ENCODE peak calls at places on chromosomes 2 and 18, in four cellular contexts. One of them, this sample, is unnamed.

GRCh38 chr2:232523682-232524597 is 2.0 kb upstream of the CHRND start:
- DNase-seq in EL: peak; percentile 61
- DNase-seq in NCI-H69: peak; percentile 57
- DNase-seq in GM10248: no peak
- DNase-seq in this sample: peak; percentile 67

GRCh38 chr18:26480897-26481795 is 67.2 kb downstream of the KCTD1 start:
- DNase-seq in EL: peak; percentile 95
- DNase-seq in NCI-H69: no peak
- DNase-seq in GM10248: no peak
- DNase-seq in this sample: no peak

GRCh38 chr2:157899125-157899839 is 23.2 kb upstream of the ACVR1 start:
- DNase-seq in EL: no peak
- DNase-seq in NCI-H69: no peak
- DNase-seq in GM10248: peak; percentile 19
- DNase-seq in this sample: no peak

GRCh38 chr2:224222320-224222719 is 179.6 kb downstream of the FAM124B start:
- DNase-seq in EL: peak; percentile 20
- DNase-seq in NCI-H69: no peak
- DNase-seq in GM10248: no peak
- DNase-seq in this sample: no peak

GRCh38 chr2:238636269-238637073 is 209.7 kb downstream of the ASB1 start:
- DNase-seq in EL: peak; percentile 90
- DNase-seq in NCI-H69: no peak
- DNase-seq in GM10248: no peak
- DNase-seq in this sample: no peak

GRCh38 chr2:196208915-196209314 is 37.5 kb upstream of the STK17B start:
- DNase-seq in EL: peak; percentile 25
- DNase-seq in NCI-H69: no peak
- DNase-seq in GM10248: no peak
- DNase-seq in this sample: no peak

GRCh38 chr2:130834091-130834922 is 2.4 kb upstream of the ARHGEF4 start:
- DNase-seq in EL: peak; percentile 32
- DNase-seq in NCI-H69: peak; percentile 65
- DNase-seq in GM10248: no peak
- DNase-seq in this sample: no peak

GRCh38 chr2:10654069-10654468 is 35.7 kb downstream of the NOL10 start:
- DNase-seq in EL: peak; percentile 64
- DNase-seq in NCI-H69: peak; percentile 2
- DNase-seq in GM10248: no peak
- DNase-seq in this sample: peak; percentile 27

GRCh38 chr2:113053666-113054435 is 1.2 kb upstream of the IL36B start:
- DNase-seq in EL: no peak
- DNase-seq in NCI-H69: no peak
- DNase-seq in GM10248: no peak
- DNase-seq in this sample: no peak

GRCh38 chr2:214731008-214731407 is 78.5 kb downstream of the BARD1 start:
- DNase-seq in EL: no peak
- DNase-seq in NCI-H69: peak; percentile 74
- DNase-seq in GM10248: no peak
- DNase-seq in this sample: no peak

GRCh38 chr2:151423760-151424159 is 14.1 kb downstream of the RIF1 start:
- DNase-seq in EL: no peak
- DNase-seq in NCI-H69: no peak
- DNase-seq in GM10248: no peak
- DNase-seq in this sample: no peak

GRCh38 chr2:219469186-219469724 is 29.4 kb upstream of the GMPPA start:
- DNase-seq in EL: peak; percentile 90
- DNase-seq in NCI-H69: no peak
- DNase-seq in GM10248: no peak
- DNase-seq in this sample: no peak

GRCh38 chr2:191618789-191619185 is 59.1 kb upstream of the NABP1 start:
- DNase-seq in EL: no peak
- DNase-seq in NCI-H69: no peak
- DNase-seq in GM10248: no peak
- DNase-seq in this sample: no peak

GRCh38 chr2:194346189-194346588 is 1310.8 kb upstream of the SLC39A10 start:
- DNase-seq in EL: no peak
- DNase-seq in NCI-H69: peak; percentile 82
- DNase-seq in GM10248: no peak
- DNase-seq in this sample: no peak

GRCh38 chr2:113818382-113818951 is 62.0 kb upstream of the SLC35F5 start:
- DNase-seq in EL: peak; percentile 100
- DNase-seq in NCI-H69: no peak
- DNase-seq in GM10248: no peak
- DNase-seq in this sample: no peak

GRCh38 chr2:26805241-26805676 is 19.4 kb downstream of the CENPA start:
- DNase-seq in EL: peak; percentile 96
- DNase-seq in NCI-H69: no peak
- DNase-seq in GM10248: no peak
- DNase-seq in this sample: no peak

GRCh38 chr2:234091883-234092282 is 41.4 kb downstream of the SPP2 start:
- DNase-seq in EL: no peak
- DNase-seq in NCI-H69: peak; percentile 77
- DNase-seq in GM10248: no peak
- DNase-seq in this sample: no peak

GRCh38 chr18:9731380-9731779 is 23.3 kb downstream of the RAB31 start:
- DNase-seq in EL: peak; percentile 86
- DNase-seq in NCI-H69: no peak
- DNase-seq in GM10248: no peak
- DNase-seq in this sample: no peak

GRCh38 chr2:28782423-28782822 is 28.2 kb upstream of the SPDYA start:
- DNase-seq in EL: no peak
- DNase-seq in NCI-H69: no peak
- DNase-seq in GM10248: no peak
- DNase-seq in this sample: no peak

GRCh38 chr2:238320648-238321281 is 447 bp downstream of the TRAF3IP1 start:
- DNase-seq in EL: peak; percentile 29
- DNase-seq in NCI-H69: no peak
- DNase-seq in GM10248: peak; percentile 29
- DNase-seq in this sample: peak; percentile 36

GRCh38 chr2:230052299-230052698 is 16.4 kb downstream of the SLC16A14 start:
- DNase-seq in EL: no peak
- DNase-seq in NCI-H69: no peak
- DNase-seq in GM10248: no peak
- DNase-seq in this sample: no peak

This sample was measured in GM13977.